ENCODE peak calls at places on chromosomes 11 and 22, in four cellular contexts. Z is tibial artery, U is AG10803, L is stomach. W is an unnamed sample.

GRCh38 chr22:40385041-40385782 is 14.8 kb downstream of the SGSM3 start:
- DNase-seq in Z (no peak), U (no peak), L (no peak), W (peak)

GRCh38 chr11:37496196-37496595 is 898.2 kb upstream of the RAG2 start:
- DNase-seq in Z (no peak), U (no peak), L (no peak), W (peak)

GRCh38 chr22:34976474-34976873 is 89.5 kb upstream of the ISX start:
- DNase-seq in Z (no peak), U (no peak), L (no peak), W (no peak)

GRCh38 chr22:40728731-40729189 is 49.5 kb downstream of the MCHR1 start:
- DNase-seq in Z (no peak), U (peak), L (peak), W (peak)

GRCh38 chr11:2828585-2829330 is 56.8 kb downstream of the CDKN1C start:
- DNase-seq in Z (no peak), U (no peak), L (no peak), W (no peak)

GRCh38 chr22:50718352-50718709 is 19.7 kb upstream of the ACR start:
- DNase-seq in Z (no peak), U (no peak), L (no peak), W (no peak)

GRCh38 chr11:128573674-128574073 is 13.7 kb downstream of the ETS1 start:
- DNase-seq in Z (no peak), U (no peak), L (no peak), W (no peak)

GRCh38 chr11:12744831-12745502 is 70.7 kb downstream of the TEAD1 start:
- DNase-seq in Z (no peak), U (no peak), L (no peak), W (no peak)

GRCh38 chr11:126790550-126790981 is 210.0 kb downstream of the KIRREL3 start:
- DNase-seq in Z (no peak), U (peak), L (no peak), W (peak)

GRCh38 chr22:23781533-23781932 is 5.2 kb upstream of the SMARCB1 start:
- DNase-seq in Z (no peak), U (peak), L (no peak), W (peak)

GRCh38 chr22:16866167-16866566 is 41.0 kb upstream of the XKR3 start:
- DNase-seq in Z (no peak), U (no peak), L (no peak), W (no peak)

GRCh38 chr11:70899616-70900015 is 352.8 kb downstream of the SHANK2 start:
- DNase-seq in Z (no peak), U (no peak), L (no peak), W (no peak)

GRCh38 chr22:35192121-35192918 is 65.0 kb upstream of the HMGXB4 start:
- DNase-seq in Z (no peak), U (no peak), L (no peak), W (peak)

GRCh38 chr11:121099885-121100284 is 1.2 kb upstream of the TECTA start:
- DNase-seq in Z (no peak), U (peak), L (no peak), W (no peak)

GRCh38 chr11:119419834-119420492 is 3.0 kb downstream of the THY1 start:
- DNase-seq in Z (no peak), U (no peak), L (no peak), W (no peak)

GRCh38 chr11:119420631-119421030 is 2.3 kb downstream of the THY1 start:
- DNase-seq in Z (no peak), U (no peak), L (no peak), W (no peak)

GRCh38 chr11:119421941-119422504 is 949 bp downstream of the THY1 start:
- DNase-seq in Z (no peak), U (peak), L (no peak), W (no peak)

GRCh38 chr11:119422505-119423416 is at the start of gene THY1:
- DNase-seq in Z (no peak), U (peak), L (no peak), W (no peak)

DNA sequence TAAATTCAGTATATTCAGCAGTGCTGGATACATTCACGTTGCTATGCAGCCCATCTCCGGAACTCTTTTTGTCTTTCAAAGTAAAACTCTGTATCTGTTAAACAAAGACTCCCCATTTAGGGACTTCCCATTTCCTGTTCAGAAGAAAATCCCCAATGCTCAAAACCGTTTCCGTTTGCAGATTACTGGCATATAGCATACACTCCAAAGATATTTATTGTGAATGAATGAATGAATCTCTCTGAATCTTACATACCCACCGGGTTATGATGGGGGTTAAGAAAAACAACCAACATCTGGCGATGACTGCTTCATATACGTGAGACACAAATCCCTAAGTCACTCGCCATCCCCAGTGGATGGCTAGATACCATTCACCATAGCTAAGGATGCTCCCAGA is 1.6 kb downstream of the THY1 start:
- DNase-seq in Z (no peak), U (no peak), L (no peak), W (no peak)
- H3K4me3 ChIP-seq in Z (peak), U (peak), L (no peak), W (no peak)

GRCh38 chr11:64848779-64849599 is 4.5 kb upstream of the CDC42BPG start:
- DNase-seq in Z (no peak), U (no peak), L (peak), W (no peak)
- TF ChIP-seq CTCF in Z (no peak), U (no peak), L (no peak), W (no peak)

DNA sequence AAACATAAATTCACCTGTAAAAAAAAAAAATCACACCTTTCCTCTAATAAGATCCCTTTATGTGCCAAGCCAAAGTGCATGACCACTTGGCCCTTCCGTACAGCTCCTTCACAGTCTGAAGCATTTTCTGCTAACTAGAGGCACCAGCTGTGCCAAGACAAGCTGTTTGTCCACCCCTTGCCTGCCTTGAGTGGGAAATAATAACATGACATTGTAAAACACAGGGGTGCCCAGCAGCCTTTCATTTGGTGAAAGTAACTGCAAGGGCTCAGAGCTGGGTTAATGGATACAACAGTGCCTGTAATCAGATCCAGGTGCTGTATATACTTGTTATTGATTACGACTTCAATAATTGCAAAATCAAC is 59.2 kb downstream of the DDIAS start:
- DNase-seq in Z (no peak), U (no peak), L (no peak), W (no peak)
- H3K4me3 ChIP-seq in Z (no peak), U (no peak), L (no peak), W (no peak)

GRCh38 chr11:92152245-92152644 is 72.4 kb upstream of the FAT3 start:
- DNase-seq in Z (no peak), U (peak), L (no peak), W (no peak)
- TF ChIP-seq CTCF in Z (no peak), U (no peak), L (no peak), W (no peak)

GRCh38 chr22:48895831-48896765 is 931.6 kb downstream of the BRD1 start:
- DNase-seq in Z (no peak), U (no peak), L (no peak), W (no peak)

GRCh38 chr22:48894064-48894671 is 933.5 kb downstream of the BRD1 start:
- DNase-seq in Z (no peak), U (no peak), L (peak), W (no peak)

GRCh38 chr22:48896766-48897637 is 930.7 kb downstream of the BRD1 start:
- DNase-seq in Z (peak), U (no peak), L (peak), W (no peak)

GRCh38 chr22:48894804-48895250 is 932.8 kb downstream of the BRD1 start:
- DNase-seq in Z (no peak), U (no peak), L (peak), W (no peak)

GRCh38 chr22:48895341-48895740 is 932.3 kb downstream of the BRD1 start:
- DNase-seq in Z (peak), U (no peak), L (no peak), W (no peak)
- H3K4me3 ChIP-seq in Z (no peak), U (no peak), L (no peak), W (no peak)